ENCODE peak calls at places on chromosome 16, in four cellular contexts. I, T, J and H are unnamed samples.

GRCh38 chr16:85350973-85351372 is 238.7 kb upstream of the CIBAR2 start:
- DNase-seq in J (no peak), I (no peak), T (peak), H (no peak)

GRCh38 chr16:75621170-75621477 is 2.0 kb downstream of the ADAT1 start:
- DNase-seq in T (peak), I (no peak), J (peak), H (no peak)

GRCh38 chr16:85446846-85447656 is 166.1 kb upstream of the GSE1 start:
- DNase-seq in T (no peak), J (no peak), I (no peak), H (no peak)

GRCh38 chr16:64951193-64951592 is 170.7 kb downstream of the CDH11 start:
- DNase-seq in I (no peak), J (no peak), T (no peak), H (no peak)

GRCh38 chr16:6066601-6067000 is 969.0 kb upstream of the EEF2KMT start:
- DNase-seq in J (no peak), T (no peak), I (no peak), H (no peak)

GRCh38 chr16:31460582-31461002 is 1.3 kb downstream of the ARMC5 start:
- DNase-seq in J (peak), I (no peak), T (peak), H (no peak)

GRCh38 chr16:11439216-11439615 is 94.0 kb downstream of the RMI2 start:
- DNase-seq in J (no peak), T (no peak), I (no peak), H (no peak)

GRCh38 chr16:19809693-19810092 is 75.0 kb downstream of the GPRC5B start:
- DNase-seq in T (no peak), I (no peak), J (no peak), H (no peak)

GRCh38 chr16:71412270-71413160 is 29.3 kb downstream of the TLE7 start:
- DNase-seq in T (peak), I (peak), J (peak), H (peak)

GRCh38 chr16:67154578-67155304 is 3.9 kb upstream of the B3GNT9 start:
- DNase-seq in T (no peak), J (no peak), I (no peak), H (no peak)

GRCh38 chr16:89960966-89961365 is 12.4 kb downstream of the DEF8 start:
- DNase-seq in T (no peak), J (no peak), I (no peak), H (no peak)

GRCh38 chr16:85206472-85207356 is 94.4 kb upstream of the CIBAR2 start:
- DNase-seq in I (no peak), J (no peak), T (no peak), H (no peak)

GRCh38 chr16:85664580-85665372 is 24.0 kb downstream of the GINS2 start:
- DNase-seq in I (no peak), J (no peak), T (no peak), H (no peak)

GRCh38 chr16:55043499-55043898 is 112.8 kb downstream of the IRX5 start:
- DNase-seq in J (no peak), I (no peak), T (no peak), H (no peak)

GRCh38 chr16:57507414-57508083 is 21.3 kb upstream of the DOK4 start:
- DNase-seq in I (no peak), T (no peak), J (no peak), H (no peak)

GRCh38 chr16:51875834-51876725 is 670.9 kb downstream of the TOX3 start:
- DNase-seq in T (no peak), I (no peak), J (no peak), H (no peak)

GRCh38 chr16:15451098-15451731 is 16.8 kb downstream of the BMERB1 start:
- DNase-seq in J (no peak), T (no peak), I (no peak), H (no peak)

GRCh38 chr16:77043076-77043475 is 147.9 kb upstream of the MON1B start:
- DNase-seq in I (no peak), J (no peak), T (peak), H (no peak)